ENCODE peak calls at places on chromosomes 1 and 21, in four cellular contexts. Q, V, P and W are unnamed samples.

GRCh38 chr21:42154237-42155044 is 64.5 kb upstream of the ABCG1 start:
- DNase-seq in V (no peak), P (no peak), Q (no peak), W (no peak)

GRCh38 chr1:113660053-113660452 is 99.2 kb downstream of the PHTF1 start:
- DNase-seq in V (no peak), P (no peak), Q (no peak), W (no peak)

GRCh38 chr1:20663365-20663764 is 2.2 kb upstream of the DDOST start:
- DNase-seq in V (no peak), P (no peak), Q (no peak), W (no peak)

GRCh38 chr1:240099748-240100147 is 8.1 kb downstream of the FMN2 start:
- DNase-seq in Q (no peak), P (no peak), V (no peak), W (no peak)

GRCh38 chr1:235025422-235025984 is 103.1 kb downstream of the TOMM20 start:
- DNase-seq in V (no peak), Q (no peak), P (no peak), W (no peak)

GRCh38 chr1:201334325-201335173 is 42.9 kb downstream of the TNNT2 start:
- DNase-seq in V (no peak), Q (no peak), P (no peak), W (no peak)

GRCh38 chr1:22567176-22567575 is 3.9 kb downstream of the EPHA8 start:
- DNase-seq in Q (no peak), P (no peak), V (no peak), W (no peak)

GRCh38 chr1:156284762-156285161 is 637 bp downstream of the TMEM79 start:
- DNase-seq in V (no peak), Q (no peak), P (no peak), W (no peak)

GRCh38 chr1:247551716-247552115 is 2.8 kb downstream of the GCSAML start:
- DNase-seq in V (no peak), Q (no peak), P (no peak), W (no peak)

GRCh38 chr1:48870596-48870995 is 93.9 kb upstream of the BEND5 start:
- DNase-seq in Q (peak), P (no peak), V (no peak), W (no peak)

GRCh38 chr1:26861286-26861701 is 1.7 kb upstream of the SFN start:
- DNase-seq in Q (peak), P (no peak), V (no peak), W (no peak)

GRCh38 chr1:1065265-1065939 is 8.7 kb downstream of the RNF223 start:
- DNase-seq in Q (no peak), V (no peak), P (no peak), W (no peak)